ENCODE peak calls at places on chromosome 19, in ten cellular contexts. One of them, this sample, is unnamed.

GRCh38 chr19:2613507-2614295 is 88.8 kb downstream of the GNG7 start:
- DNase-seq in left ventricle myocardium inferior: peak
- DNase-seq in foreskin fibroblast: no peak
- DNase-seq in osteoblast: peak
- DNase-seq in kidney: peak
- DNase-seq in AG09309: no peak
- DNase-seq in pancreas: peak
- DNase-seq in brain microvascular endothelial cell: no peak
- DNase-seq in mucosa of descending colon: no peak
- DNase-seq in stomach: peak
- DNase-seq in this sample: no peak

GRCh38 chr19:33226550-33227241 is 1.0 kb upstream of the SLC7A10 start:
- DNase-seq in left ventricle myocardium inferior: no peak
- DNase-seq in foreskin fibroblast: no peak
- DNase-seq in osteoblast: no peak
- DNase-seq in kidney: no peak
- DNase-seq in AG09309: no peak
- DNase-seq in pancreas: no peak
- DNase-seq in brain microvascular endothelial cell: no peak
- DNase-seq in mucosa of descending colon: no peak
- DNase-seq in stomach: peak
- DNase-seq in this sample: no peak

GRCh38 chr19:6271251-6271650 is 8.5 kb downstream of the MLLT1 start:
- DNase-seq in left ventricle myocardium inferior: no peak
- DNase-seq in foreskin fibroblast: no peak
- DNase-seq in osteoblast: peak
- DNase-seq in kidney: peak
- DNase-seq in AG09309: no peak
- DNase-seq in pancreas: no peak
- DNase-seq in brain microvascular endothelial cell: no peak
- DNase-seq in mucosa of descending colon: no peak
- DNase-seq in stomach: no peak
- DNase-seq in this sample: no peak

GRCh38 chr19:2036424-2036823 is 14.6 kb downstream of the MKNK2 start:
- DNase-seq in left ventricle myocardium inferior: no peak
- DNase-seq in foreskin fibroblast: no peak
- DNase-seq in osteoblast: no peak
- DNase-seq in kidney: no peak
- DNase-seq in AG09309: no peak
- DNase-seq in pancreas: no peak
- DNase-seq in brain microvascular endothelial cell: no peak
- DNase-seq in mucosa of descending colon: peak
- DNase-seq in stomach: no peak
- DNase-seq in this sample: no peak

GRCh38 chr19:8512115-8512967 is 1.6 kb downstream of the ZNF414 start:
- DNase-seq in left ventricle myocardium inferior: no peak
- DNase-seq in foreskin fibroblast: no peak
- DNase-seq in osteoblast: peak
- DNase-seq in kidney: no peak
- DNase-seq in AG09309: no peak
- DNase-seq in pancreas: peak
- DNase-seq in brain microvascular endothelial cell: no peak
- DNase-seq in mucosa of descending colon: peak
- DNase-seq in stomach: no peak
- DNase-seq in this sample: no peak

GRCh38 chr19:48815870-48816501 is 5.2 kb upstream of the BCAT2 start:
- DNase-seq in left ventricle myocardium inferior: no peak
- DNase-seq in foreskin fibroblast: no peak
- DNase-seq in osteoblast: no peak
- DNase-seq in kidney: no peak
- DNase-seq in AG09309: no peak
- DNase-seq in pancreas: no peak
- DNase-seq in brain microvascular endothelial cell: no peak
- DNase-seq in mucosa of descending colon: no peak
- DNase-seq in stomach: peak
- DNase-seq in this sample: peak

GRCh38 chr19:38514812-38515633 is 81.5 kb downstream of the RYR1 start:
- DNase-seq in left ventricle myocardium inferior: peak
- DNase-seq in foreskin fibroblast: peak
- DNase-seq in osteoblast: peak
- DNase-seq in kidney: no peak
- DNase-seq in AG09309: no peak
- DNase-seq in pancreas: peak
- DNase-seq in brain microvascular endothelial cell: peak
- DNase-seq in mucosa of descending colon: peak
- DNase-seq in stomach: peak
- DNase-seq in this sample: no peak

GRCh38 chr19:33096005-33096404 is 15.0 kb downstream of the GPATCH1 start:
- DNase-seq in left ventricle myocardium inferior: no peak
- DNase-seq in foreskin fibroblast: no peak
- DNase-seq in osteoblast: peak
- DNase-seq in kidney: no peak
- DNase-seq in AG09309: no peak
- DNase-seq in pancreas: no peak
- DNase-seq in brain microvascular endothelial cell: no peak
- DNase-seq in mucosa of descending colon: no peak
- DNase-seq in stomach: no peak
- DNase-seq in this sample: no peak

GRCh38 chr19:47541507-47541906 is 26.6 kb upstream of the NAPA start:
- DNase-seq in left ventricle myocardium inferior: no peak
- DNase-seq in foreskin fibroblast: no peak
- DNase-seq in osteoblast: no peak
- DNase-seq in kidney: no peak
- DNase-seq in AG09309: no peak
- DNase-seq in pancreas: no peak
- DNase-seq in brain microvascular endothelial cell: no peak
- DNase-seq in mucosa of descending colon: no peak
- DNase-seq in stomach: no peak
- DNase-seq in this sample: no peak

GRCh38 chr19:27770095-27770494 is 1442.9 kb downstream of the UQCRFS1 start:
- DNase-seq in left ventricle myocardium inferior: no peak
- DNase-seq in foreskin fibroblast: no peak
- DNase-seq in osteoblast: no peak
- DNase-seq in kidney: no peak
- DNase-seq in AG09309: no peak
- DNase-seq in pancreas: no peak
- DNase-seq in brain microvascular endothelial cell: no peak
- DNase-seq in mucosa of descending colon: no peak
- DNase-seq in stomach: no peak
- DNase-seq in this sample: no peak

GRCh38 chr19:426725-427445 is 17.9 kb upstream of the C2CD4C start:
- DNase-seq in left ventricle myocardium inferior: no peak
- DNase-seq in foreskin fibroblast: no peak
- DNase-seq in osteoblast: no peak
- DNase-seq in kidney: no peak
- DNase-seq in AG09309: no peak
- DNase-seq in pancreas: no peak
- DNase-seq in brain microvascular endothelial cell: no peak
- DNase-seq in mucosa of descending colon: no peak
- DNase-seq in stomach: no peak
- DNase-seq in this sample: no peak

GRCh38 chr19:1307320-1307719 is 21.6 kb downstream of the EFNA2 start:
- DNase-seq in left ventricle myocardium inferior: no peak
- DNase-seq in foreskin fibroblast: no peak
- DNase-seq in osteoblast: no peak
- DNase-seq in kidney: no peak
- DNase-seq in AG09309: no peak
- DNase-seq in pancreas: no peak
- DNase-seq in brain microvascular endothelial cell: no peak
- DNase-seq in mucosa of descending colon: no peak
- DNase-seq in stomach: no peak
- DNase-seq in this sample: no peak

GRCh38 chr19:19777692-19778091 is 43.9 kb downstream of the ZNF506 start:
- DNase-seq in left ventricle myocardium inferior: no peak
- DNase-seq in foreskin fibroblast: no peak
- DNase-seq in osteoblast: no peak
- DNase-seq in kidney: no peak
- DNase-seq in AG09309: no peak
- DNase-seq in pancreas: no peak
- DNase-seq in brain microvascular endothelial cell: no peak
- DNase-seq in mucosa of descending colon: no peak
- DNase-seq in stomach: no peak
- DNase-seq in this sample: no peak

GRCh38 chr19:4183967-4184717 is 1.7 kb downstream of the ANKRD24 start:
- DNase-seq in left ventricle myocardium inferior: no peak
- DNase-seq in foreskin fibroblast: no peak
- DNase-seq in osteoblast: peak
- DNase-seq in kidney: no peak
- DNase-seq in AG09309: no peak
- DNase-seq in pancreas: peak
- DNase-seq in brain microvascular endothelial cell: no peak
- DNase-seq in mucosa of descending colon: no peak
- DNase-seq in stomach: no peak
- DNase-seq in this sample: no peak

GRCh38 chr19:47836038-47836437 is 14.3 kb downstream of the CRX start:
- DNase-seq in left ventricle myocardium inferior: no peak
- DNase-seq in foreskin fibroblast: no peak
- DNase-seq in osteoblast: peak
- DNase-seq in kidney: no peak
- DNase-seq in AG09309: no peak
- DNase-seq in pancreas: no peak
- DNase-seq in brain microvascular endothelial cell: no peak
- DNase-seq in mucosa of descending colon: no peak
- DNase-seq in stomach: no peak
- DNase-seq in this sample: no peak

GRCh38 chr19:58368561-58369360 is 6.2 kb upstream of the ZNF497 start:
- DNase-seq in left ventricle myocardium inferior: no peak
- DNase-seq in foreskin fibroblast: no peak
- DNase-seq in osteoblast: peak
- DNase-seq in kidney: no peak
- DNase-seq in AG09309: no peak
- DNase-seq in pancreas: no peak
- DNase-seq in brain microvascular endothelial cell: no peak
- DNase-seq in mucosa of descending colon: no peak
- DNase-seq in stomach: no peak
- DNase-seq in this sample: no peak

GRCh38 chr19:46813570-46814358 is 25.4 kb upstream of the SLC1A5 start:
- DNase-seq in left ventricle myocardium inferior: peak
- DNase-seq in foreskin fibroblast: no peak
- DNase-seq in osteoblast: peak
- DNase-seq in kidney: peak
- DNase-seq in AG09309: no peak
- DNase-seq in pancreas: peak
- DNase-seq in brain microvascular endothelial cell: peak
- DNase-seq in mucosa of descending colon: peak
- DNase-seq in stomach: peak
- DNase-seq in this sample: no peak

GRCh38 chr19:1806184-1807029 is 5.7 kb downstream of the ATP8B3 start:
- DNase-seq in left ventricle myocardium inferior: no peak
- DNase-seq in foreskin fibroblast: no peak
- DNase-seq in osteoblast: no peak
- DNase-seq in kidney: no peak
- DNase-seq in AG09309: no peak
- DNase-seq in pancreas: no peak
- DNase-seq in brain microvascular endothelial cell: no peak
- DNase-seq in mucosa of descending colon: peak
- DNase-seq in stomach: no peak
- DNase-seq in this sample: no peak

DNA sequence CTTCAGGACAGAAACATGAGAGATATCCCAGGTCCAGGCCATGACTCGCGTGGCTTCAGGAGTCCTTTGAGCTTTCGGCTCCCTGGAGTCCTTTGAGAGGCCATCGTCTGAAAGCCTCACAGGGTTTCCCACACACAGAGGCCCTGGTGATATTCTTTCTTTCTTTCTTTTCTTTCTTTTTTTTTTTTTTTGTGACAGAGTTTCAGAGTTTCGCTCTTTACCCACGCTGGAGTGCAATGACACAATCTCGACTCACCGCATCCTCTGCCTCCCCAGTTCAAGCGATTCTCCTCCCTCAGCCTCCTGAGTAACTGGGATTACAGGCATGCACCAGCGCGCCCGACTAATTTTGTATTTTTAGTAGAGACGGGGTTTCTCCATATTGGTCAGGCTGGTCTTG is 5.5 kb downstream of the SIN3B start:
- DNase-seq in left ventricle myocardium inferior: no peak
- DNase-seq in foreskin fibroblast: no peak
- DNase-seq in osteoblast: no peak
- DNase-seq in kidney: peak
- DNase-seq in AG09309: no peak
- DNase-seq in pancreas: no peak
- DNase-seq in brain microvascular endothelial cell: no peak
- DNase-seq in mucosa of descending colon: no peak
- DNase-seq in stomach: no peak
- DNase-seq in this sample: no peak
- H3K4me3 ChIP-seq in left ventricle myocardium inferior: no peak
- H3K4me3 ChIP-seq in foreskin fibroblast: no peak
- H3K4me3 ChIP-seq in osteoblast: no peak
- H3K4me3 ChIP-seq in kidney: no peak
- H3K4me3 ChIP-seq in AG09309: no peak
- H3K4me3 ChIP-seq in pancreas: no peak
- H3K4me3 ChIP-seq in brain microvascular endothelial cell: no peak
- H3K4me3 ChIP-seq in mucosa of descending colon: no peak
- H3K4me3 ChIP-seq in stomach: no peak
- H3K4me3 ChIP-seq in this sample: no peak

GRCh38 chr19:13902993-13903555 is 2.8 kb downstream of the BRME1 start:
- DNase-seq in left ventricle myocardium inferior: no peak
- DNase-seq in foreskin fibroblast: no peak
- DNase-seq in osteoblast: peak
- DNase-seq in kidney: no peak
- DNase-seq in AG09309: no peak
- DNase-seq in pancreas: no peak
- DNase-seq in brain microvascular endothelial cell: no peak
- DNase-seq in mucosa of descending colon: no peak
- DNase-seq in stomach: no peak
- DNase-seq in this sample: no peak
- TF ChIP-seq CTCF in left ventricle myocardium inferior: peak
- TF ChIP-seq CTCF in foreskin fibroblast: peak
- TF ChIP-seq CTCF in osteoblast: peak
- TF ChIP-seq CTCF in kidney: peak
- TF ChIP-seq CTCF in AG09309: peak
- TF ChIP-seq CTCF in pancreas: peak
- TF ChIP-seq CTCF in brain microvascular endothelial cell: peak
- TF ChIP-seq CTCF in mucosa of descending colon: no peak
- TF ChIP-seq CTCF in stomach: no peak
- TF ChIP-seq CTCF in this sample: peak

DNA sequence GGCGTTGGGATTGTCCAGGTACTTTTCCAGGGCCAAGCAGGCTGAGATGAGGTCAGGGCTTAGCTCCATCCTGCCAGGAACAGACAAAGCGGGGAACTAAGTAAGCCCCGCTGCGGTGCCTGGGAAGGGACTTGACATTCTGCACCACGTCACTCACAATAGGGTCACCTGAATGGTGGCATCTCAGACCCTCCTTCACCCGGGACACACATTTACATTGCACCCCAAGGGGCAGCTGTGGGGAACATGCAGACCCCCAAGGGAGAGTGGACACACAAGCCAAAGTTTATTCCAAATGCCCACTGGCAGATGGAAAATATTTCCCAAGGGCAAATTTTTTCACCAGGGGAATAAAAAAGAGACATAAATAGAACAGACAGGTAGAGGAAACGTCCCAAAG is 20.3 kb upstream of the SPC24 start:
- DNase-seq in left ventricle myocardium inferior: no peak
- DNase-seq in foreskin fibroblast: no peak
- DNase-seq in osteoblast: peak
- DNase-seq in kidney: no peak
- DNase-seq in AG09309: no peak
- DNase-seq in pancreas: no peak
- DNase-seq in brain microvascular endothelial cell: no peak
- DNase-seq in mucosa of descending colon: no peak
- DNase-seq in stomach: no peak
- DNase-seq in this sample: no peak
- H3K4me3 ChIP-seq in left ventricle myocardium inferior: no peak
- H3K4me3 ChIP-seq in foreskin fibroblast: no peak
- H3K4me3 ChIP-seq in osteoblast: no peak
- H3K4me3 ChIP-seq in kidney: no peak
- H3K4me3 ChIP-seq in AG09309: no peak
- H3K4me3 ChIP-seq in pancreas: no peak
- H3K4me3 ChIP-seq in brain microvascular endothelial cell: no peak
- H3K4me3 ChIP-seq in mucosa of descending colon: no peak
- H3K4me3 ChIP-seq in stomach: no peak
- H3K4me3 ChIP-seq in this sample: no peak

GRCh38 chr19:18232540-18233223 is 6.4 kb upstream of the PDE4C start:
- DNase-seq in left ventricle myocardium inferior: no peak
- DNase-seq in foreskin fibroblast: no peak
- DNase-seq in osteoblast: peak
- DNase-seq in kidney: no peak
- DNase-seq in AG09309: no peak
- DNase-seq in pancreas: no peak
- DNase-seq in brain microvascular endothelial cell: no peak
- DNase-seq in mucosa of descending colon: no peak
- DNase-seq in stomach: no peak
- DNase-seq in this sample: no peak
- TF ChIP-seq CTCF in left ventricle myocardium inferior: no peak
- TF ChIP-seq CTCF in foreskin fibroblast: no peak
- TF ChIP-seq CTCF in osteoblast: no peak
- TF ChIP-seq CTCF in kidney: no peak
- TF ChIP-seq CTCF in AG09309: no peak
- TF ChIP-seq CTCF in pancreas: no peak
- TF ChIP-seq CTCF in brain microvascular endothelial cell: peak
- TF ChIP-seq CTCF in mucosa of descending colon: no peak
- TF ChIP-seq CTCF in stomach: no peak
- TF ChIP-seq CTCF in this sample: no peak